ENCODE peak calls at places on chromosomes 12 and 14, in nine cellular contexts. Y is D341Med; W is GM03348; D is IMR-90; J is OCI-LY7; Q is activated CD4-positive, alpha-beta T cell treated with anti-CD3 and anti-CD28 coated beads, Interleukin-2, amount 10 ng/mL, durations not matched to agents 7 days and 5 days; R is AG09309; O is tibial artery; U is activated gamma-delta T cell treated with Interleukin-2 at 50 U/mL for 16 hours. K is an unnamed sample.

GRCh38 chr14:71036433-71036832 is 129.2 kb downstream of the PCNX1 start:
- DNase-seq in Y (no peak), W (no peak), D (no peak), J (no peak), Q (no peak), R (no peak), O (no peak), U (no peak), K (no peak)

GRCh38 chr12:63480186-63480585 is 188.1 kb downstream of the DPY19L2 start:
- DNase-seq in Y (no peak), W (no peak), D (no peak), J (no peak), Q (no peak), R (no peak), O (no peak), U (no peak), K (no peak)

GRCh38 chr14:51684760-51685159 is 33.0 kb downstream of the FRMD6 start:
- DNase-seq in Y (no peak), W (no peak), D (peak; percentile 44), J (no peak), Q (no peak), R (no peak), O (no peak), U (no peak), K (no peak)

GRCh38 chr12:67279637-67280036 is 10.5 kb downstream of the CAND1 start:
- DNase-seq in Y (no peak), W (no peak), D (no peak), J (no peak), Q (no peak), R (no peak), O (no peak), U (no peak), K (no peak)

GRCh38 chr12:14193623-14194022 is 171.9 kb upstream of the ATF7IP start:
- DNase-seq in Y (no peak), W (no peak), D (no peak), J (peak; percentile 76), Q (no peak), R (no peak), O (no peak), U (no peak), K (no peak)

GRCh38 chr12:81021834-81022233 is 56.0 kb upstream of the ACSS3 start:
- DNase-seq in Y (no peak), W (no peak), D (no peak), J (no peak), Q (no peak), R (no peak), O (no peak), U (no peak), K (no peak)

GRCh38 chr14:35247777-35248475 is 44.3 kb upstream of the PSMA6 start:
- DNase-seq in Y (no peak), W (peak; percentile 54), D (peak; percentile 49), J (no peak), Q (no peak), R (no peak), O (no peak), U (no peak), K (no peak)

GRCh38 chr14:24321212-24321975 is 10.1 kb downstream of the LTB4R start:
- DNase-seq in Y (no peak), W (no peak), D (no peak), J (no peak), Q (no peak), R (no peak), O (no peak), U (no peak), K (no peak)

GRCh38 chr14:104187931-104188726 is 49.7 kb downstream of the KIF26A start:
- DNase-seq in Y (no peak), W (no peak), D (no peak), J (no peak), Q (no peak), R (no peak), O (no peak), U (no peak), K (no peak)

GRCh38 chr12:48189331-48190125 is 6.1 kb downstream of the CCDC184 start:
- DNase-seq in Y (peak; percentile 63), W (peak; percentile 70), D (peak; percentile 67), J (peak; percentile 68), Q (peak; percentile 78), R (no peak), O (peak; percentile 73), U (peak; percentile 68), K (peak; percentile 63)

GRCh38 chr12:102896067-102896466 is 21.0 kb downstream of the PAH start:
- DNase-seq in Y (no peak), W (no peak), D (no peak), J (no peak), Q (no peak), R (no peak), O (no peak), U (no peak), K (no peak)

GRCh38 chr14:20294636-20295035 is 11.1 kb downstream of the TTC5 start:
- DNase-seq in Y (no peak), W (no peak), D (no peak), J (no peak), Q (no peak), R (no peak), O (no peak), U (no peak), K (no peak)

GRCh38 chr12:123445388-123446344 is 9.2 kb upstream of the RILPL2 start:
- DNase-seq in Y (no peak), W (peak; percentile 42), D (peak; percentile 40), J (no peak), Q (no peak), R (peak; percentile 40), O (peak; percentile 80), U (no peak), K (peak; percentile 29)

GRCh38 chr12:106084048-106084671 is 54.6 kb downstream of the NUAK1 start:
- DNase-seq in Y (no peak), W (peak; percentile 81), D (peak; percentile 88), J (no peak), Q (no peak), R (peak; percentile 84), O (no peak), U (no peak), K (peak; percentile 85)

GRCh38 chr14:81153187-81153586 is 67.6 kb downstream of the GTF2A1 start:
- DNase-seq in Y (no peak), W (no peak), D (no peak), J (no peak), Q (no peak), R (no peak), O (no peak), U (no peak), K (no peak)

GRCh38 chr14:103546651-103547454 is 15.6 kb downstream of the BAG5 start:
- DNase-seq in Y (peak; percentile 92), W (peak; percentile 79), D (no peak), J (peak; percentile 71), Q (peak; percentile 76), R (no peak), O (peak; percentile 85), U (peak; percentile 76), K (peak; percentile 80)

GRCh38 chr12:115944851-115945496 is 332.5 kb downstream of the MED13L start:
- DNase-seq in Y (no peak), W (no peak), D (no peak), J (no peak), Q (no peak), R (no peak), O (no peak), U (no peak), K (no peak)

GRCh38 chr12:65434737-65435136 is 156.3 kb downstream of the MSRB3 start:
- DNase-seq in Y (no peak), W (no peak), D (no peak), J (no peak), Q (no peak), R (no peak), O (no peak), U (no peak), K (no peak)

GRCh38 chr12:29346764-29347421 is 34.1 kb downstream of the ERGIC2 start:
- DNase-seq in Y (no peak), W (no peak), D (peak; percentile 3), J (no peak), Q (no peak), R (no peak), O (no peak), U (no peak), K (no peak)

K was measured in hepatic stellate cell.